ENCODE peak calls at places on chromosomes 2 and 18, in eight cellular contexts. Z, U, K, A, H, C, J and B are unnamed samples.

GRCh38 chr18:43486462-43486861 is 209.2 kb upstream of the SYT4 start:
- DNase-seq in Z (peak; percentile 3), U (no peak), K (no peak), A (peak; percentile 10), H (no peak), C (no peak), J (no peak), B (no peak)

GRCh38 chr18:3579701-3580100 is 129.7 kb downstream of the TGIF1 start:
- DNase-seq in Z (peak; percentile 97), U (no peak), K (peak; percentile 62), A (no peak), H (no peak), C (no peak), J (no peak), B (no peak)

GRCh38 chr2:164593959-164594358 is 27.3 kb downstream of the GRB14 start:
- DNase-seq in Z (peak; percentile 8), U (no peak), K (no peak), A (no peak), H (no peak), C (no peak), J (no peak), B (no peak)

GRCh38 chr2:20156051-20156730 is 68.7 kb downstream of the SDC1 start:
- DNase-seq in Z (no peak), U (no peak), K (no peak), A (no peak), H (no peak), C (no peak), J (no peak), B (no peak)

GRCh38 chr2:119674711-119675500 is 4.1 kb upstream of the TMEM177 start:
- DNase-seq in Z (no peak), U (no peak), K (no peak), A (no peak), H (peak; percentile 27), C (no peak), J (no peak), B (no peak)

GRCh38 chr2:222424729-222425671 is 657 bp downstream of the SGPP2 start:
- DNase-seq in Z (no peak), U (peak; percentile 32), K (no peak), A (peak; percentile 50), H (peak; percentile 52), C (no peak), J (peak; percentile 56), B (no peak)

GRCh38 chr2:40220177-40220925 is 231.5 kb downstream of the SLC8A1 start:
- DNase-seq in Z (peak; percentile 13), U (no peak), K (no peak), A (peak; percentile 34), H (peak; percentile 27), C (no peak), J (no peak), B (peak; percentile 67)

GRCh38 chr2:57209799-57210198 is 836.8 kb upstream of the VRK2 start:
- DNase-seq in Z (no peak), U (no peak), K (no peak), A (no peak), H (no peak), C (no peak), J (no peak), B (no peak)

GRCh38 chr2:1891971-1892486 is 147.7 kb upstream of the PXDN start:
- DNase-seq in Z (no peak), U (no peak), K (no peak), A (no peak), H (no peak), C (no peak), J (no peak), B (no peak)

GRCh38 chr2:196170681-196171247 is 614 bp downstream of the STK17B start:
- DNase-seq in Z (peak; percentile 69), U (peak; percentile 40), K (peak; percentile 20), A (peak; percentile 28), H (peak; percentile 46), C (peak; percentile 25), J (no peak), B (no peak)

GRCh38 chr2:65231892-65232477 is 4.4 kb downstream of the ACTR2 start:
- DNase-seq in Z (peak; percentile 77), U (no peak), K (no peak), A (no peak), H (no peak), C (no peak), J (peak; percentile 32), B (no peak)

GRCh38 chr2:183001948-183002347 is 36.3 kb downstream of the NCKAP1 start:
- DNase-seq in Z (no peak), U (no peak), K (no peak), A (no peak), H (no peak), C (no peak), J (no peak), B (no peak)

GRCh38 chr18:34806527-34806926 is 96.4 kb downstream of the DTNA start:
- DNase-seq in Z (no peak), U (no peak), K (no peak), A (no peak), H (no peak), C (no peak), J (no peak), B (no peak)

GRCh38 chr18:68847219-68847860 is 49.5 kb downstream of the CCDC102B start:
- DNase-seq in Z (peak; percentile 71), U (peak; percentile 16), K (peak; percentile 34), A (peak; percentile 13), H (no peak), C (no peak), J (no peak), B (no peak)

GRCh38 chr2:182980115-182980514 is 58.1 kb downstream of the NCKAP1 start:
- DNase-seq in Z (peak; percentile 67), U (peak; percentile 22), K (peak; percentile 29), A (peak; percentile 52), H (no peak), C (no peak), J (peak; percentile 39), B (no peak)

GRCh38 chr2:112958428-112959108 is 19.2 kb upstream of the IL36G start:
- DNase-seq in Z (peak; percentile 79), U (peak; percentile 66), K (peak; percentile 36), A (peak; percentile 52), H (peak; percentile 36), C (no peak), J (peak; percentile 59), B (no peak)

GRCh38 chr18:58061349-58061748 is 17.3 kb downstream of the NEDD4L start:
- DNase-seq in Z (no peak), U (no peak), K (no peak), A (no peak), H (no peak), C (no peak), J (no peak), B (no peak)

GRCh38 chr2:70962211-70962884 is 16.1 kb upstream of the ANKRD53 start:
- DNase-seq in Z (no peak), U (peak; percentile 3), K (no peak), A (no peak), H (peak; percentile 9), C (peak; percentile 9), J (no peak), B (no peak)

GRCh38 chr18:3593381-3593903 is 143.5 kb downstream of the TGIF1 start:
- DNase-seq in Z (peak; percentile 95), U (no peak), K (peak; percentile 81), A (no peak), H (no peak), C (no peak), J (no peak), B (no peak)

GRCh38 chr2:232860593-232861241 is 9.3 kb upstream of the SNORC start:
- DNase-seq in Z (peak; percentile 45), U (peak; percentile 51), K (no peak), A (no peak), H (no peak), C (no peak), J (no peak), B (no peak)

GRCh38 chr18:60215432-60215831 is 157.1 kb downstream of the MC4R start:
- DNase-seq in Z (no peak), U (no peak), K (no peak), A (no peak), H (no peak), C (no peak), J (no peak), B (no peak)

GRCh38 chr2:133977385-133977784 is 276.5 kb upstream of the MGAT5 start:
- DNase-seq in Z (no peak), U (no peak), K (no peak), A (no peak), H (no peak), C (no peak), J (no peak), B (no peak)

GRCh38 chr2:127143851-127144782 is 37.2 kb upstream of the BIN1 start:
- DNase-seq in Z (peak; percentile 87), U (no peak), K (no peak), A (no peak), H (no peak), C (no peak), J (no peak), B (no peak)

DNA sequence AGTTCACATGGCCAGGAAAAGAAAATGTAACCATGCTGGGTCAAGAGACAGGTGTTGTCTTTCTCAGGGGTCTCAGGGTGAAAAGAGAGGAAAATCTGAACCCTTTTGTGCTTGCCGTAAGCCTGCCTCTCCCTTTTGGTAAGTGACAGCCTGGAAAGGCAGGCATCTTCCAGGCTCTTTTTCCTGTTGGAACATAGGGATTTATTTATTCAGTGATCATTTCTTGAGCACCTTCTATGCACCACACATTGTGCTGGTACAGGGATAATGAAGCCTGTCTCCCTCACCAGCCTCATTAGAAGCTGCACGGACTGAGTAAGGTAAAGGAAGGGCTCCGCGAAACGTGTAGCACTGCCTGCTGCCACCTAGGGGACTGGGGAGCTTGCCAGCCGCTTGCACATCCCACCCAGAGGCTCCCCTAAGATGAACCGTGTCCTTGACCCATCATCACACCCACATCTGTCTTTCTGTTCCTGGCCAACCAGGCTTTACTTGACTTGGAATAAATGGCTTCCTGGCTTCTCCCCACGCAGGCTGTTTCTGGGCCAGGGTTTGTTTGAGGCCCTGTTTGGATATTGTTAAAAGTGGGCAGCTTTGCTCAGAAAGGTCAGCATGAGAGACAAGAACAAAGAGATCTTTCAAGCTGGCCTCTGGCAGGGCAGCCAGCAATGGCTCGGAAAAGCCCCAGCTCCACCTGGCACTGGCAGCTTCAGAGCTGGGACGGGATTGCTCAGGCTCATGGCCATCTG is 73.3 kb upstream of the MCFD2 start:
- DNase-seq in Z (no peak), U (no peak), K (no peak), A (peak; percentile 37), H (no peak), C (no peak), J (no peak), B (no peak)
- TF ChIP-seq CTCF in Z (no peak), U (no peak), K (peak; percentile 39), A (peak; percentile 10), H (no peak), C (no peak), J (no peak), B (no peak)

GRCh38 chr2:202109737-202110184 is 36.7 kb downstream of the KIAA2012 start:
- DNase-seq in Z (peak; percentile 87), U (no peak), K (peak; percentile 15), A (no peak), H (peak; percentile 21), C (peak; percentile 71), J (no peak), B (peak; percentile 56)
- TF ChIP-seq CTCF in Z (no peak), U (no peak), K (no peak), A (no peak), H (no peak), C (no peak), J (peak; percentile 4), B (no peak)

GRCh38 chr2:238291550-238292281 is 3.3 kb upstream of the PER2 start:
- DNase-seq in Z (no peak), U (no peak), K (no peak), A (no peak), H (no peak), C (no peak), J (no peak), B (no peak)
- TF ChIP-seq CTCF in Z (no peak), U (no peak), K (no peak), A (no peak), H (no peak), C (no peak), J (no peak), B (no peak)

GRCh38 chr2:174180165-174180724 is 68.1 kb downstream of the OLA1 start:
- DNase-seq in Z (peak; percentile 36), U (peak; percentile 4), K (no peak), A (peak; percentile 37), H (no peak), C (no peak), J (no peak), B (no peak)
- TF ChIP-seq CTCF in Z (peak; percentile 31), U (no peak), K (no peak), A (peak; percentile 11), H (no peak), C (no peak), J (peak; percentile 7), B (no peak)